ENCODE peak calls at places on chromosomes 5 and 9, in five cellular contexts. One of them, this sample, is unnamed.

GRCh38 chr5:62522811-62523210 is 55.8 kb upstream of the LRRC70 start:
- DNase-seq in AG09319: no peak
- DNase-seq in tibial nerve: no peak
- DNase-seq in AG04449: no peak
- DNase-seq in fibroblast of pulmonary artery: no peak
- DNase-seq in this sample: no peak

GRCh38 chr5:5330723-5331530 is 91.5 kb upstream of the ICE1 start:
- DNase-seq in AG09319: no peak
- DNase-seq in tibial nerve: no peak
- DNase-seq in AG04449: no peak
- DNase-seq in fibroblast of pulmonary artery: no peak
- DNase-seq in this sample: no peak

GRCh38 chr5:38541174-38541724 is 15.2 kb downstream of the LIFR start:
- DNase-seq in AG09319: no peak
- DNase-seq in tibial nerve: no peak
- DNase-seq in AG04449: no peak
- DNase-seq in fibroblast of pulmonary artery: no peak
- DNase-seq in this sample: no peak

GRCh38 chr5:170792878-170793277 is 9.4 kb downstream of the GABRP start:
- DNase-seq in AG09319: no peak
- DNase-seq in tibial nerve: no peak
- DNase-seq in AG04449: no peak
- DNase-seq in fibroblast of pulmonary artery: no peak
- DNase-seq in this sample: no peak

GRCh38 chr5:142479854-142480253 is 155.0 kb upstream of the SPRY4 start:
- DNase-seq in AG09319: no peak
- DNase-seq in tibial nerve: no peak
- DNase-seq in AG04449: no peak
- DNase-seq in fibroblast of pulmonary artery: no peak
- DNase-seq in this sample: no peak

GRCh38 chr9:120424248-120424647 is 155.7 kb downstream of the CDK5RAP2 start:
- DNase-seq in AG09319: no peak
- DNase-seq in tibial nerve: no peak
- DNase-seq in AG04449: no peak
- DNase-seq in fibroblast of pulmonary artery: no peak
- DNase-seq in this sample: no peak

GRCh38 chr5:34016243-34016642 is 8.4 kb upstream of the AMACR start:
- DNase-seq in AG09319: no peak
- DNase-seq in tibial nerve: no peak
- DNase-seq in AG04449: no peak
- DNase-seq in fibroblast of pulmonary artery: no peak
- DNase-seq in this sample: no peak

GRCh38 chr5:176888016-176888864 is 10.9 kb downstream of the HK3 start:
- DNase-seq in AG09319: no peak
- DNase-seq in tibial nerve: no peak
- DNase-seq in AG04449: no peak
- DNase-seq in fibroblast of pulmonary artery: no peak
- DNase-seq in this sample: no peak

GRCh38 chr5:30343707-30344106 is 849.8 kb upstream of the CDH6 start:
- DNase-seq in AG09319: no peak
- DNase-seq in tibial nerve: no peak
- DNase-seq in AG04449: no peak
- DNase-seq in fibroblast of pulmonary artery: no peak
- DNase-seq in this sample: no peak

GRCh38 chr5:80837679-80838078 is 122.5 kb upstream of the RASGRF2 start:
- DNase-seq in AG09319: no peak
- DNase-seq in tibial nerve: no peak
- DNase-seq in AG04449: no peak
- DNase-seq in fibroblast of pulmonary artery: no peak
- DNase-seq in this sample: no peak

GRCh38 chr9:87713278-87713989 is 12.5 kb upstream of the CTSL start:
- DNase-seq in AG09319: peak; percentile 90
- DNase-seq in tibial nerve: peak; percentile 88
- DNase-seq in AG04449: peak; percentile 96
- DNase-seq in fibroblast of pulmonary artery: peak; percentile 99
- DNase-seq in this sample: peak; percentile 94

GRCh38 chr9:83701769-83702168 is 6.0 kb downstream of the UBQLN1 start:
- DNase-seq in AG09319: no peak
- DNase-seq in tibial nerve: no peak
- DNase-seq in AG04449: peak; percentile 47
- DNase-seq in fibroblast of pulmonary artery: peak; percentile 65
- DNase-seq in this sample: peak; percentile 78

GRCh38 chr9:129687391-129687790 is 21.9 kb downstream of the PRRX2 start:
- DNase-seq in AG09319: no peak
- DNase-seq in tibial nerve: no peak
- DNase-seq in AG04449: no peak
- DNase-seq in fibroblast of pulmonary artery: no peak
- DNase-seq in this sample: no peak

GRCh38 chr5:100623719-100624118 is 88.5 kb downstream of the FAM174A start:
- DNase-seq in AG09319: no peak
- DNase-seq in tibial nerve: no peak
- DNase-seq in AG04449: no peak
- DNase-seq in fibroblast of pulmonary artery: peak; percentile 68
- DNase-seq in this sample: peak; percentile 51

GRCh38 chr5:132265336-132266030 is 8.0 kb downstream of the PDLIM4 start:
- DNase-seq in AG09319: peak; percentile 89
- DNase-seq in tibial nerve: peak; percentile 57
- DNase-seq in AG04449: peak; percentile 87
- DNase-seq in fibroblast of pulmonary artery: peak; percentile 96
- DNase-seq in this sample: peak; percentile 89

GRCh38 chr5:143314664-143315063 is 88.8 kb downstream of the NR3C1 start:
- DNase-seq in AG09319: peak; percentile 16
- DNase-seq in tibial nerve: no peak
- DNase-seq in AG04449: peak; percentile 66
- DNase-seq in fibroblast of pulmonary artery: peak; percentile 75
- DNase-seq in this sample: peak; percentile 68

GRCh38 chr5:157126-157715 is 34.1 kb upstream of the LRRC14B start:
- DNase-seq in AG09319: no peak
- DNase-seq in tibial nerve: no peak
- DNase-seq in AG04449: no peak
- DNase-seq in fibroblast of pulmonary artery: no peak
- DNase-seq in this sample: no peak

GRCh38 chr9:76608562-76609254 is 149.7 kb downstream of the GCNT1 start:
- DNase-seq in AG09319: no peak
- DNase-seq in tibial nerve: no peak
- DNase-seq in AG04449: no peak
- DNase-seq in fibroblast of pulmonary artery: no peak
- DNase-seq in this sample: no peak

GRCh38 chr5:137152616-137153015 is 346.5 kb downstream of the SPOCK1 start:
- DNase-seq in AG09319: no peak
- DNase-seq in tibial nerve: no peak
- DNase-seq in AG04449: no peak
- DNase-seq in fibroblast of pulmonary artery: no peak
- DNase-seq in this sample: no peak

GRCh38 chr5:123718238-123718637 is 206.3 kb downstream of the CSNK1G3 start:
- DNase-seq in AG09319: no peak
- DNase-seq in tibial nerve: no peak
- DNase-seq in AG04449: no peak
- DNase-seq in fibroblast of pulmonary artery: peak; percentile 59
- DNase-seq in this sample: no peak

GRCh38 chr5:92634883-92635282 is 946.1 kb downstream of the NR2F1-AS1 start:
- DNase-seq in AG09319: no peak
- DNase-seq in tibial nerve: no peak
- DNase-seq in AG04449: no peak
- DNase-seq in fibroblast of pulmonary artery: no peak
- DNase-seq in this sample: no peak

GRCh38 chr5:179858241-179858585 is 404 bp downstream of the MRNIP start:
- DNase-seq in AG09319: no peak
- DNase-seq in tibial nerve: peak; percentile 31
- DNase-seq in AG04449: no peak
- DNase-seq in fibroblast of pulmonary artery: peak; percentile 14
- DNase-seq in this sample: peak; percentile 65

GRCh38 chr5:132655821-132656773 is 1.9 kb upstream of the IL13 start:
- DNase-seq in AG09319: no peak
- DNase-seq in tibial nerve: no peak
- DNase-seq in AG04449: no peak
- DNase-seq in fibroblast of pulmonary artery: no peak
- DNase-seq in this sample: no peak

GRCh38 chr5:143030349-143030748 is 260.2 kb downstream of the ARHGAP26 start:
- DNase-seq in AG09319: no peak
- DNase-seq in tibial nerve: no peak
- DNase-seq in AG04449: no peak
- DNase-seq in fibroblast of pulmonary artery: no peak
- DNase-seq in this sample: no peak

GRCh38 chr9:6763244-6763643 is 5.5 kb downstream of the KDM4C start:
- DNase-seq in AG09319: no peak
- DNase-seq in tibial nerve: no peak
- DNase-seq in AG04449: no peak
- DNase-seq in fibroblast of pulmonary artery: no peak
- DNase-seq in this sample: no peak

GRCh38 chr9:6761306-6761705 is 3.5 kb downstream of the KDM4C start:
- DNase-seq in AG09319: no peak
- DNase-seq in tibial nerve: no peak
- DNase-seq in AG04449: no peak
- DNase-seq in fibroblast of pulmonary artery: no peak
- DNase-seq in this sample: no peak

GRCh38 chr9:6766606-6767005 is 8.8 kb downstream of the KDM4C start:
- DNase-seq in AG09319: no peak
- DNase-seq in tibial nerve: no peak
- DNase-seq in AG04449: no peak
- DNase-seq in fibroblast of pulmonary artery: no peak
- DNase-seq in this sample: no peak

GRCh38 chr9:6765396-6765795 is 7.6 kb downstream of the KDM4C start:
- DNase-seq in AG09319: no peak
- DNase-seq in tibial nerve: no peak
- DNase-seq in AG04449: no peak
- DNase-seq in fibroblast of pulmonary artery: no peak
- DNase-seq in this sample: no peak

DNA sequence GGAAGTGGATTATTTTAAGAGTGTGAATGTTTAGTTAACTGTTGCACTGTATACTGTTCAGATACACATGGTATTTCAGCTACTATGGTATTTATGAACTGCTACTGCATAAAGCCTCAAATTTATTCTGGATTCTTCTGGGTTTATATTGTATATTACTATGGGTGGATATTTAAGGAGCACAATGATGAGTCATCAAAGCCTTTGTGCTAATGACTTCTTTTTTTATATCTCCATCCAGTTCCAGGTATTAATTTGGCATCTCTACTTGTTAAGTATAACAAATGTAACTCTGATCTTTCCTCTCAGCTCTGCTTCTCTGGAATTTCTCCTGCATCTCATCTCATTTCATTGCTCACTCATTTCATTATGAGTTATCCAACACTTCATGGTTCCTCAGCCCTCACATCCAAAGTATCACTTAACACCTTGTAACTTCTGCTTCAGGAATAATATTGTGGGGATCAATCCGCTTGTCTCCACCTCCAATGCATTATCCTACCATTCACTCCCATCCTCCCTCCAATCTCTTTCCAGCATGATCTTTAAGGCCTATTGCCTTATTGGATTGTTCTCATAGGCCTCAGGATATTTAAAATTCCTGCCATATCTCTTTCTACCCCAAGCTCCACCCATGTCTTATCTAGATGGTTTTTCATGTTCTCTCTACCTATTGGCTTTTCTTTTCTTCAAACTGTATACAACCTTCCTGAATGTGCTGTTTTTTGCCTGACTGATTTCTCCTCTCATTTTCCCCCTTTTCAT is 7.0 kb downstream of the KDM4C start:
- DNase-seq in AG09319: no peak
- DNase-seq in tibial nerve: no peak
- DNase-seq in AG04449: no peak
- DNase-seq in fibroblast of pulmonary artery: no peak
- DNase-seq in this sample: peak; percentile 11
- TF ChIP-seq CTCF in AG09319: no peak
- TF ChIP-seq CTCF in tibial nerve: no peak
- TF ChIP-seq CTCF in AG04449: no peak
- TF ChIP-seq CTCF in fibroblast of pulmonary artery: no peak
- TF ChIP-seq CTCF in this sample: no peak

DNA sequence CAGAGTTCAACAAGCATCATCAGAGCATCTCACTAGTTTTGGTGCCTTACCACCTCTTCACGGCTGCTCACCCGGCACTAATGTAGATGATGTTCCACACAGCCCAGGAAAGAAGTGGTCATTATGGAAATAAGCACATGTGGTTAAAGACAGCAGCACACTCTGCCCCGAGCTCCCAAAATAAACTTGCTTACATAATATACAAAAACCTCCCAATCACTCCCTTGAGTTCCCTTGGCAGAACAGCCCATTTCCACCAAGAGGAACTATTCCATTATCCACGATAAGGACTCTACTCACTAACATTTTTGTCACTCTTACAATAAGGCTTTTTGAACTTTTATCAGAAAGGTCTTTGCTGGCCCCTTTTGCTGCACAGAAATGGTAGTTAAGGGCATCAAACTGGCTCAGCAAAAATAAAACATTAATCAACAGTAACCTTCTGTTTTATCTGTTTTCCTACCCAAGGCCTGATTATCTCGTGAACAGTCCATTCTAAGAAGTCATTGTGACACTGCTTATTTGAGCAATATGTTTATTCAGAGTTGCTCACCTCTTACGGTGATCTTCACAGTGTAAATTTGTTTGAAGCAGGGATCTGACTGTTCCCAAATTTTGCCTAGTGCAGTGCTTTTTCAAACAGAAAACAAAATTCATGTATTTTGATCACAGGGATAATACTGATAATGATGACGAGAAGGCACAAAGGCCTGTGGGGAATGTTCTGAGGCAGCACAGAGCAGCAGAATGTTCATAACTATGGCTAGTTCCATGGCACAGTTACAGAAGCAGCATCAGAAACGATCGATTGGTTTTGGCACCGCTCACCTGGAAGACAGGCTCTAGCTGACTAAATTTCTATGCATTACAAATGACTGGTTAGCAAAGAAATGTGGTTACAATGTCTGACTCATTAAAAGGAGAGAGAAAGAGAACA is 399.8 kb upstream of the PIK3R1 start:
- DNase-seq in AG09319: no peak
- DNase-seq in tibial nerve: peak; percentile 56
- DNase-seq in AG04449: no peak
- DNase-seq in fibroblast of pulmonary artery: peak; percentile 23
- DNase-seq in this sample: peak; percentile 58
- TF ChIP-seq CTCF in AG09319: no peak
- TF ChIP-seq CTCF in tibial nerve: no peak
- TF ChIP-seq CTCF in AG04449: no peak
- TF ChIP-seq CTCF in fibroblast of pulmonary artery: no peak
- TF ChIP-seq CTCF in this sample: no peak

DNA sequence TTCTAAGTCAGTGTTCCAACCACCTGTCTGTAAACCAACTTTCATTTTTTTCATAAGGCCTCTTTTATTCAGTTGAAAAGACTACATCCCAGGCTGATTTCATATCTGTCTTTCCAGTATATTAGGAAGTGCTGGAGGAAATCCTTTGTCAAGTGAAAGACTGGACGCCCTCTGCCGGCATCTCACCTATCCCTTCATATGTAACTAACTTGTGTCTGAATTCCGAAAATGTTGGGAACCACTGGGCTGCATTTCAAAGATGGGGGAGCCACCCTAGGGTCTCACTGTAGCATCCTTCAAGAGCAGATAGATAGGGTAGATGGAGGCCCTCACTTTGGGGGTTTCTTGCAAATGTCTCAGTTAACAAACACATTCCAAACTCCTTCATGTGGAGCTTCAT is 569.8 kb downstream of the CTNND2 start:
- DNase-seq in AG09319: no peak
- DNase-seq in tibial nerve: no peak
- DNase-seq in AG04449: no peak
- DNase-seq in fibroblast of pulmonary artery: no peak
- DNase-seq in this sample: no peak
- TF ChIP-seq CTCF in AG09319: no peak
- TF ChIP-seq CTCF in tibial nerve: no peak
- TF ChIP-seq CTCF in AG04449: no peak
- TF ChIP-seq CTCF in fibroblast of pulmonary artery: no peak
- TF ChIP-seq CTCF in this sample: no peak

GRCh38 chr9:127525426-127526188 is 74.3 kb downstream of the LRSAM1 start:
- DNase-seq in AG09319: no peak
- DNase-seq in tibial nerve: no peak
- DNase-seq in AG04449: no peak
- DNase-seq in fibroblast of pulmonary artery: peak; percentile 71
- DNase-seq in this sample: no peak
- TF ChIP-seq CTCF in AG09319: peak; percentile 64
- TF ChIP-seq CTCF in tibial nerve: peak; percentile 34
- TF ChIP-seq CTCF in AG04449: peak; percentile 62
- TF ChIP-seq CTCF in fibroblast of pulmonary artery: peak; percentile 70
- TF ChIP-seq CTCF in this sample: peak; percentile 44